ENCODE peak calls at places on chromosomes 13 and 19, in eight cellular contexts. D, O, P, E, K, S, J and F are unnamed samples.

GRCh38 chr19:6064016-6064702 is 46.1 kb downstream of the RFX2 start:
- DNase-seq in K (no peak), O (no peak), J (no peak), D (no peak), E (peak; percentile 47), P (no peak), S (no peak), F (no peak)

GRCh38 chr19:18173054-18173571 is 500 bp upstream of the IFI30 start:
- DNase-seq in D (no peak), E (no peak), P (no peak), K (no peak), S (peak; percentile 80), O (no peak), J (peak; percentile 57), F (peak; percentile 98)

GRCh38 chr13:42271337-42272114 is 426 bp upstream of the AKAP11 start:
- DNase-seq in S (peak; percentile 96), K (peak; percentile 81), O (peak; percentile 93), P (peak; percentile 97), E (peak; percentile 95), J (peak; percentile 96), D (peak; percentile 96), F (peak; percentile 97)

GRCh38 chr19:41500443-41500842 is 57.5 kb downstream of the ERICH4 start:
- DNase-seq in P (no peak), D (no peak), J (no peak), E (no peak), K (no peak), S (no peak), O (no peak), F (no peak)

GRCh38 chr13:71663431-71663830 is 203.6 kb downstream of the DACH1 start:
- DNase-seq in J (no peak), E (no peak), K (no peak), O (no peak), P (no peak), S (no peak), D (no peak), F (no peak)

GRCh38 chr13:20870829-20871228 is 31.7 kb downstream of the XPO4 start:
- DNase-seq in J (no peak), D (no peak), E (no peak), K (no peak), P (no peak), O (no peak), S (no peak), F (no peak)

GRCh38 chr13:98997738-98998641 is 20.1 kb upstream of the DOCK9 start:
- DNase-seq in O (no peak), S (no peak), K (no peak), E (peak; percentile 91), D (no peak), P (no peak), J (no peak), F (peak; percentile 38)

GRCh38 chr19:38386300-38386967 is 1.4 kb downstream of the GGN start:
- DNase-seq in O (no peak), P (no peak), E (no peak), D (no peak), J (no peak), K (no peak), S (peak; percentile 69), F (peak; percentile 69)